ENCODE peak calls at places on chromosomes 3 and 15, in eight cellular contexts. H, P, B, S, I, N, J and L are unnamed samples.

GRCh38 chr15:74302821-74303359 is 64.6 kb downstream of the CYP11A1 start:
- DNase-seq in H (peak; percentile 46), P (peak; percentile 45), B (peak; percentile 61), S (no peak), I (peak; percentile 82), N (peak; percentile 68), J (no peak), L (peak; percentile 56)

GRCh38 chr3:187181454-187182170 is 15.7 kb upstream of the RTP1 start:
- DNase-seq in H (no peak), P (no peak), B (no peak), S (no peak), I (no peak), N (no peak), J (no peak), L (no peak)

GRCh38 chr3:194880940-194881925 is 195.6 kb downstream of the FAM43A start:
- DNase-seq in H (peak; percentile 75), P (no peak), B (no peak), S (no peak), I (no peak), N (no peak), J (no peak), L (no peak)

GRCh38 chr3:126015075-126015474 is 46.1 kb downstream of the ROPN1B start:
- DNase-seq in H (no peak), P (no peak), B (no peak), S (no peak), I (no peak), N (no peak), J (no peak), L (no peak)

GRCh38 chr3:126528419-126528799 is 4.5 kb downstream of the CHST13 start:
- DNase-seq in H (no peak), P (no peak), B (no peak), S (peak; percentile 38), I (no peak), N (no peak), J (no peak), L (no peak)

GRCh38 chr3:78613366-78614008 is 1154.3 kb downstream of the ROBO1 start:
- DNase-seq in H (peak; percentile 32), P (no peak), B (no peak), S (no peak), I (no peak), N (no peak), J (no peak), L (no peak)

GRCh38 chr3:186365202-186365974 is 3.4 kb upstream of the DGKG start:
- DNase-seq in H (no peak), P (peak; percentile 27), B (no peak), S (peak; percentile 83), I (no peak), N (no peak), J (no peak), L (no peak)

GRCh38 chr3:46542344-46542743 is 23.8 kb downstream of the LRRC2 start:
- DNase-seq in H (no peak), P (peak; percentile 20), B (no peak), S (no peak), I (no peak), N (peak; percentile 38), J (no peak), L (no peak)

GRCh38 chr3:123640311-123641083 is 55.6 kb upstream of the HACD2 start:
- DNase-seq in H (no peak), P (no peak), B (no peak), S (no peak), I (no peak), N (no peak), J (no peak), L (no peak)

GRCh38 chr3:136995652-136996051 is 37.9 kb downstream of the IL20RB start:
- DNase-seq in H (no peak), P (peak; percentile 76), B (no peak), S (no peak), I (no peak), N (no peak), J (no peak), L (no peak)

GRCh38 chr3:11236588-11237461 is 35.4 kb upstream of the ATG7 start:
- DNase-seq in H (peak; percentile 80), P (peak; percentile 73), B (peak; percentile 88), S (no peak), I (peak; percentile 76), N (peak; percentile 81), J (peak; percentile 38), L (peak; percentile 63)

GRCh38 chr3:99789322-99789721 is 28.3 kb upstream of the CMSS1 start:
- DNase-seq in H (no peak), P (peak; percentile 82), B (peak; percentile 7), S (no peak), I (peak; percentile 53), N (peak; percentile 49), J (peak; percentile 16), L (peak; percentile 6)

GRCh38 chr3:98890181-98890882 is 11.2 kb downstream of the DCBLD2 start:
- DNase-seq in H (no peak), P (no peak), B (no peak), S (no peak), I (no peak), N (no peak), J (no peak), L (no peak)

GRCh38 chr15:78264304-78265136 is at the start of gene DNAJA4:
- DNase-seq in H (peak; percentile 64), P (no peak), B (peak; percentile 66), S (peak; percentile 71), I (peak; percentile 79), N (no peak), J (no peak), L (peak; percentile 57)

GRCh38 chr3:163929253-163929652 is 1149.0 kb downstream of the SI start:
- DNase-seq in H (no peak), P (no peak), B (no peak), S (no peak), I (no peak), N (no peak), J (no peak), L (no peak)

GRCh38 chr3:187986514-187986934 is 167.4 kb upstream of the LPP start:
- DNase-seq in H (no peak), P (peak; percentile 84), B (peak; percentile 68), S (peak; percentile 49), I (no peak), N (no peak), J (peak; percentile 55), L (no peak)

GRCh38 chr3:194135806-194136518 is at the start of gene HES1:
- DNase-seq in H (peak; percentile 94), P (peak; percentile 97), B (peak; percentile 75), S (peak; percentile 95), I (peak; percentile 99), N (peak; percentile 87), J (peak; percentile 95), L (peak; percentile 70)

GRCh38 chr3:50503504-50503903 is at the start of gene CACNA2D2:
- DNase-seq in H (peak; percentile 82), P (no peak), B (peak; percentile 67), S (peak; percentile 68), I (peak; percentile 89), N (peak; percentile 56), J (no peak), L (peak; percentile 40)

GRCh38 chr3:141285570-141285969 is 53.9 kb downstream of the PXYLP1 start:
- DNase-seq in H (no peak), P (no peak), B (no peak), S (no peak), I (no peak), N (no peak), J (no peak), L (no peak)

GRCh38 chr3:170493712-170494182 is 75.1 kb downstream of the CLDN11 start:
- DNase-seq in H (no peak), P (peak; percentile 75), B (no peak), S (no peak), I (no peak), N (no peak), J (peak; percentile 11), L (no peak)

GRCh38 chr3:31029756-31030155 is 135.3 kb upstream of the GADL1 start:
- DNase-seq in H (no peak), P (no peak), B (no peak), S (no peak), I (peak; percentile 91), N (no peak), J (no peak), L (no peak)

GRCh38 chr15:79572691-79573340 is 140.7 kb downstream of the MINAR1 start:
- DNase-seq in H (peak; percentile 37), P (no peak), B (no peak), S (no peak), I (no peak), N (no peak), J (no peak), L (no peak)

GRCh38 chr15:100901702-100902435 is 17.3 kb upstream of the LRRK1 start:
- DNase-seq in H (no peak), P (peak; percentile 32), B (no peak), S (no peak), I (peak; percentile 40), N (no peak), J (no peak), L (no peak)

GRCh38 chr3:131591394-131591990 is 88.7 kb upstream of the MRPL3 start:
- DNase-seq in H (no peak), P (peak; percentile 36), B (no peak), S (no peak), I (peak; percentile 40), N (no peak), J (no peak), L (no peak)

GRCh38 chr3:151639096-151639740 is 94.5 kb upstream of the AADACL2 start:
- DNase-seq in H (no peak), P (peak; percentile 20), B (no peak), S (no peak), I (peak; percentile 71), N (peak; percentile 21), J (no peak), L (no peak)

GRCh38 chr3:43194490-43195115 is 88.7 kb upstream of the POMGNT2 start:
- DNase-seq in H (no peak), P (no peak), B (peak; percentile 27), S (no peak), I (no peak), N (no peak), J (no peak), L (no peak)

GRCh38 chr3:52202384-52203077 is 4.6 kb downstream of the ALAS1 start:
- DNase-seq in H (no peak), P (no peak), B (no peak), S (no peak), I (no peak), N (no peak), J (no peak), L (no peak)

GRCh38 chr3:25664066-25664809 is 469 bp downstream of the TOP2B start:
- DNase-seq in H (peak; percentile 68), P (peak; percentile 32), B (peak; percentile 79), S (peak; percentile 83), I (peak; percentile 89), N (peak; percentile 56), J (no peak), L (no peak)

GRCh38 chr3:129593595-129594339 is 12.7 kb downstream of the PLXND1 start:
- DNase-seq in H (no peak), P (no peak), B (peak; percentile 78), S (peak; percentile 84), I (peak; percentile 85), N (no peak), J (no peak), L (no peak)

GRCh38 chr15:72859757-72860145 is 76.2 kb upstream of the ADPGK start:
- DNase-seq in H (no peak), P (no peak), B (no peak), S (no peak), I (no peak), N (no peak), J (no peak), L (no peak)

GRCh38 chr3:16890605-16891333 is 6.0 kb downstream of the PLCL2 start:
- DNase-seq in H (no peak), P (peak; percentile 42), B (no peak), S (no peak), I (no peak), N (no peak), J (no peak), L (no peak)

GRCh38 chr3:42711491-42712343 is 9.1 kb upstream of the HHATL start:
- DNase-seq in H (no peak), P (no peak), B (no peak), S (no peak), I (no peak), N (no peak), J (no peak), L (no peak)

GRCh38 chr15:25671132-25671531 is 192.0 kb downstream of the ATP10A start:
- DNase-seq in H (no peak), P (peak; percentile 46), B (no peak), S (no peak), I (peak; percentile 86), N (no peak), J (no peak), L (no peak)

GRCh38 chr3:9627901-9628633 is 21.2 kb upstream of the MTMR14 start:
- DNase-seq in H (no peak), P (peak; percentile 11), B (no peak), S (no peak), I (no peak), N (no peak), J (no peak), L (no peak)